ENCODE peak calls at places on chromosome 10, in four cellular contexts. K is HT1080; M is activated naive CD4-positive, alpha-beta T cell treated with anti-CD3 and anti-CD28 coated beads, Interleukin-2, amount 50 U/mL, for 72 hours; O is NCI-H1417. H is an unnamed sample.

GRCh38 chr10:122492955-122493597 is 31.7 kb downstream of the HTRA1 start:
- DNase-seq in M (no peak), O (no peak), K (no peak), H (no peak)

GRCh38 chr10:125257521-125258105 is 97.2 kb upstream of the CTBP2 start:
- DNase-seq in M (no peak), K (no peak), O (no peak), H (no peak)

GRCh38 chr10:28370107-28370835 is 67.4 kb upstream of the MPP7 start:
- DNase-seq in O (no peak), M (no peak), K (no peak), H (no peak)

GRCh38 chr10:24374134-24374915 is 165.4 kb downstream of the KIAA1217 start:
- DNase-seq in K (no peak), O (no peak), M (no peak), H (peak)

GRCh38 chr10:60911216-60911615 is 32.8 kb downstream of the RHOBTB1 start:
- DNase-seq in K (no peak), M (no peak), O (no peak), H (no peak)

GRCh38 chr10:44992070-44992731 is 8.5 kb upstream of the ZNF22 start:
- DNase-seq in K (no peak), M (peak), O (no peak), H (no peak)

GRCh38 chr10:80187465-80188409 is 17.6 kb downstream of the ANXA11 start:
- DNase-seq in K (no peak), O (peak), M (peak), H (no peak)

GRCh38 chr10:110803239-110803593 is 68.5 kb upstream of the PDCD4 start:
- DNase-seq in O (no peak), K (no peak), M (no peak), H (no peak)

GRCh38 chr10:112835933-112836564 is 114.0 kb upstream of the TCF7L2 start:
- DNase-seq in O (no peak), M (no peak), K (no peak), H (no peak)

GRCh38 chr10:130301026-130301892 is 165.1 kb downstream of the GLRX3 start:
- DNase-seq in O (no peak), K (peak), M (no peak), H (peak)

GRCh38 chr10:103431902-103432301 is 20.3 kb downstream of the CALHM2 start:
- DNase-seq in O (no peak), K (no peak), M (no peak), H (no peak)

GRCh38 chr10:33893502-33893901 is 559.0 kb upstream of the NRP1 start:
- DNase-seq in M (no peak), K (no peak), O (no peak), H (no peak)

GRCh38 chr10:79440281-79440680 is 5.1 kb downstream of the ZCCHC24 start:
- DNase-seq in K (no peak), M (no peak), O (no peak), H (no peak)

GRCh38 chr10:103665439-103665838 is 171.9 kb downstream of the NEURL1 start:
- DNase-seq in O (no peak), M (no peak), K (no peak), H (no peak)

GRCh38 chr10:62083868-62084267 is 182.4 kb downstream of the ARID5B start:
- DNase-seq in K (no peak), O (peak), M (no peak), H (no peak)

GRCh38 chr10:119505131-119505551 is 37.4 kb downstream of the RGS10 start:
- DNase-seq in M (no peak), K (no peak), O (no peak), H (no peak)

GRCh38 chr10:116151076-116151475 is 121.9 kb downstream of the GFRA1 start:
- DNase-seq in K (no peak), M (no peak), O (no peak), H (no peak)

GRCh38 chr10:96587255-96588059 is 645 bp upstream of the TM9SF3 start:
- DNase-seq in M (no peak), K (peak), O (peak), H (peak)

GRCh38 chr10:110162749-110163148 is 44.7 kb upstream of the MXI1 start:
- DNase-seq in O (no peak), M (no peak), K (no peak), H (no peak)

GRCh38 chr10:84510121-84510520 is 181.7 kb downstream of the CCSER2 start:
- DNase-seq in K (peak), O (no peak), M (no peak), H (no peak)

GRCh38 chr10:81876253-81876731 is 1.3 kb downstream of the NRG3 start:
- DNase-seq in M (no peak), K (no peak), O (no peak), H (no peak)

GRCh38 chr10:96850825-96851224 is 18.7 kb downstream of the LCOR start:
- DNase-seq in M (no peak), K (peak), O (no peak), H (peak)

GRCh38 chr10:130024779-130025178 is 60.7 kb upstream of the EBF3 start:
- DNase-seq in O (no peak), M (no peak), K (no peak), H (no peak)

GRCh38 chr10:123597676-123598075 is 68.5 kb upstream of the GPR26 start:
- DNase-seq in K (no peak), O (no peak), M (no peak), H (no peak)

GRCh38 chr10:77532068-77532467 is 105.5 kb downstream of the KCNMA1 start:
- DNase-seq in O (no peak), M (no peak), K (peak), H (no peak)

GRCh38 chr10:12503311-12503710 is 154.0 kb downstream of the CAMK1D start:
- DNase-seq in M (no peak), K (no peak), O (peak), H (no peak)

GRCh38 chr10:11907914-11908313 is 84.8 kb downstream of the PROSER2 start:
- DNase-seq in M (no peak), O (no peak), K (no peak), H (no peak)

GRCh38 chr10:73218466-73219191 is 28.4 kb downstream of the DNAJC9 start:
- DNase-seq in K (peak), M (no peak), O (no peak), H (peak)

GRCh38 chr10:103470755-103471653 is 8.0 kb downstream of the CALHM3 start:
- DNase-seq in K (peak), M (peak), O (no peak), H (no peak)

GRCh38 chr10:26881600-26882331 is 21.0 kb upstream of the ABI1 start:
- DNase-seq in O (peak), M (no peak), K (peak), H (peak)

GRCh38 chr10:18976681-18977251 is 71.8 kb upstream of the MALRD1 start:
- DNase-seq in O (no peak), M (no peak), K (no peak), H (no peak)

GRCh38 chr10:71268247-71268691 is 50.8 kb upstream of the SLC29A3 start:
- DNase-seq in O (no peak), K (no peak), M (no peak), H (no peak)

GRCh38 chr10:95308389-95309302 is 17.8 kb upstream of the PDLIM1 start:
- DNase-seq in K (peak), M (no peak), O (no peak), H (peak)

GRCh38 chr10:3126741-3127342 is 45.7 kb downstream of the PITRM1 start:
- DNase-seq in O (peak), K (no peak), M (no peak), H (no peak)

GRCh38 chr10:60206735-60207134 is 182.9 kb downstream of the ANK3 start:
- DNase-seq in M (no peak), K (peak), O (no peak), H (no peak)

GRCh38 chr10:133151528-133151927 is 8.5 kb upstream of the KNDC1 start:
- DNase-seq in O (no peak), K (no peak), M (no peak), H (no peak)

GRCh38 chr10:48444861-48445841 is 138.7 kb downstream of the MAPK8 start:
- DNase-seq in O (no peak), M (no peak), K (no peak), H (no peak)

GRCh38 chr10:86103391-86104101 is 263.0 kb downstream of the GRID1 start:
- DNase-seq in O (no peak), M (no peak), K (no peak), H (no peak)

H was measured in RKO.